ENCODE peak calls at places on chromosomes 11 and 22, in seven cellular contexts. One of them, this sample, is unnamed.

GRCh38 chr11:77250881-77251640 is 50.4 kb downstream of the GDPD4 start:
- DNase-seq in psoas muscle: no peak
- DNase-seq in AML-193: no peak
- DNase-seq in Kasumi-1: no peak
- DNase-seq in NCI-H460: no peak
- DNase-seq in thoracic aorta: no peak
- DNase-seq in activated naive CD8-positive, alpha-beta T cell treated with anti-CD3 and anti-CD28 coated beads, Interleukin-2, amount 50 U/mL, for 24 hours: no peak
- DNase-seq in this sample: peak

GRCh38 chr11:101334581-101334980 is 205.0 kb upstream of the PGR start:
- DNase-seq in psoas muscle: no peak
- DNase-seq in AML-193: no peak
- DNase-seq in Kasumi-1: no peak
- DNase-seq in NCI-H460: no peak
- DNase-seq in thoracic aorta: no peak
- DNase-seq in activated naive CD8-positive, alpha-beta T cell treated with anti-CD3 and anti-CD28 coated beads, Interleukin-2, amount 50 U/mL, for 24 hours: no peak
- DNase-seq in this sample: no peak

GRCh38 chr22:37244114-37244921 is at the start of gene RAC2:
- DNase-seq in psoas muscle: peak
- DNase-seq in AML-193: peak
- DNase-seq in Kasumi-1: peak
- DNase-seq in NCI-H460: no peak
- DNase-seq in thoracic aorta: no peak
- DNase-seq in activated naive CD8-positive, alpha-beta T cell treated with anti-CD3 and anti-CD28 coated beads, Interleukin-2, amount 50 U/mL, for 24 hours: peak
- DNase-seq in this sample: no peak

GRCh38 chr11:1327064-1327460 is 17.6 kb upstream of the TOLLIP start:
- DNase-seq in psoas muscle: no peak
- DNase-seq in AML-193: no peak
- DNase-seq in Kasumi-1: no peak
- DNase-seq in NCI-H460: no peak
- DNase-seq in thoracic aorta: no peak
- DNase-seq in activated naive CD8-positive, alpha-beta T cell treated with anti-CD3 and anti-CD28 coated beads, Interleukin-2, amount 50 U/mL, for 24 hours: no peak
- DNase-seq in this sample: no peak

GRCh38 chr11:70040452-70040851 is 37.7 kb upstream of the ANO1 start:
- DNase-seq in psoas muscle: no peak
- DNase-seq in AML-193: no peak
- DNase-seq in Kasumi-1: no peak
- DNase-seq in NCI-H460: no peak
- DNase-seq in thoracic aorta: no peak
- DNase-seq in activated naive CD8-positive, alpha-beta T cell treated with anti-CD3 and anti-CD28 coated beads, Interleukin-2, amount 50 U/mL, for 24 hours: no peak
- DNase-seq in this sample: no peak

GRCh38 chr11:87356428-87356827 is 318.7 kb downstream of the TMEM135 start:
- DNase-seq in psoas muscle: peak
- DNase-seq in AML-193: no peak
- DNase-seq in Kasumi-1: no peak
- DNase-seq in NCI-H460: no peak
- DNase-seq in thoracic aorta: no peak
- DNase-seq in activated naive CD8-positive, alpha-beta T cell treated with anti-CD3 and anti-CD28 coated beads, Interleukin-2, amount 50 U/mL, for 24 hours: no peak
- DNase-seq in this sample: no peak

GRCh38 chr11:2122907-2123627 is 16.1 kb downstream of the IGF2 start:
- DNase-seq in psoas muscle: peak
- DNase-seq in AML-193: no peak
- DNase-seq in Kasumi-1: no peak
- DNase-seq in NCI-H460: no peak
- DNase-seq in thoracic aorta: no peak
- DNase-seq in activated naive CD8-positive, alpha-beta T cell treated with anti-CD3 and anti-CD28 coated beads, Interleukin-2, amount 50 U/mL, for 24 hours: no peak
- DNase-seq in this sample: no peak

GRCh38 chr22:22810018-22810427 is 77.6 kb upstream of the IGLL5 start:
- DNase-seq in psoas muscle: peak
- DNase-seq in AML-193: no peak
- DNase-seq in Kasumi-1: peak
- DNase-seq in NCI-H460: no peak
- DNase-seq in thoracic aorta: no peak
- DNase-seq in activated naive CD8-positive, alpha-beta T cell treated with anti-CD3 and anti-CD28 coated beads, Interleukin-2, amount 50 U/mL, for 24 hours: peak
- DNase-seq in this sample: no peak

GRCh38 chr22:45336971-45337431 is 27.3 kb downstream of the FAM118A start:
- DNase-seq in psoas muscle: peak
- DNase-seq in AML-193: no peak
- DNase-seq in Kasumi-1: no peak
- DNase-seq in NCI-H460: no peak
- DNase-seq in thoracic aorta: peak
- DNase-seq in activated naive CD8-positive, alpha-beta T cell treated with anti-CD3 and anti-CD28 coated beads, Interleukin-2, amount 50 U/mL, for 24 hours: no peak
- DNase-seq in this sample: no peak

GRCh38 chr11:45366196-45366595 is 80.1 kb upstream of the SYT13 start:
- DNase-seq in psoas muscle: no peak
- DNase-seq in AML-193: no peak
- DNase-seq in Kasumi-1: no peak
- DNase-seq in NCI-H460: no peak
- DNase-seq in thoracic aorta: no peak
- DNase-seq in activated naive CD8-positive, alpha-beta T cell treated with anti-CD3 and anti-CD28 coated beads, Interleukin-2, amount 50 U/mL, for 24 hours: no peak
- DNase-seq in this sample: no peak

GRCh38 chr22:43867839-43868652 is 5.7 kb upstream of the SULT4A1 start:
- DNase-seq in psoas muscle: peak
- DNase-seq in AML-193: no peak
- DNase-seq in Kasumi-1: peak
- DNase-seq in NCI-H460: peak
- DNase-seq in thoracic aorta: no peak
- DNase-seq in activated naive CD8-positive, alpha-beta T cell treated with anti-CD3 and anti-CD28 coated beads, Interleukin-2, amount 50 U/mL, for 24 hours: peak
- DNase-seq in this sample: peak

GRCh38 chr11:12914401-12914912 is 94.7 kb upstream of the RASSF10 start:
- DNase-seq in psoas muscle: peak
- DNase-seq in AML-193: no peak
- DNase-seq in Kasumi-1: peak
- DNase-seq in NCI-H460: peak
- DNase-seq in thoracic aorta: no peak
- DNase-seq in activated naive CD8-positive, alpha-beta T cell treated with anti-CD3 and anti-CD28 coated beads, Interleukin-2, amount 50 U/mL, for 24 hours: no peak
- DNase-seq in this sample: peak

GRCh38 chr22:23675502-23676415 is 15.1 kb upstream of the RGL4 start:
- DNase-seq in psoas muscle: peak
- DNase-seq in AML-193: no peak
- DNase-seq in Kasumi-1: no peak
- DNase-seq in NCI-H460: no peak
- DNase-seq in thoracic aorta: no peak
- DNase-seq in activated naive CD8-positive, alpha-beta T cell treated with anti-CD3 and anti-CD28 coated beads, Interleukin-2, amount 50 U/mL, for 24 hours: no peak
- DNase-seq in this sample: no peak

GRCh38 chr11:898160-898517 is 12.5 kb downstream of the CHID1 start:
- DNase-seq in psoas muscle: peak
- DNase-seq in AML-193: no peak
- DNase-seq in Kasumi-1: peak
- DNase-seq in NCI-H460: no peak
- DNase-seq in thoracic aorta: no peak
- DNase-seq in activated naive CD8-positive, alpha-beta T cell treated with anti-CD3 and anti-CD28 coated beads, Interleukin-2, amount 50 U/mL, for 24 hours: no peak
- DNase-seq in this sample: no peak

GRCh38 chr22:37604875-37605274 is 3.8 kb upstream of the GGA1 start:
- DNase-seq in psoas muscle: no peak
- DNase-seq in AML-193: no peak
- DNase-seq in Kasumi-1: peak
- DNase-seq in NCI-H460: no peak
- DNase-seq in thoracic aorta: no peak
- DNase-seq in activated naive CD8-positive, alpha-beta T cell treated with anti-CD3 and anti-CD28 coated beads, Interleukin-2, amount 50 U/mL, for 24 hours: peak
- DNase-seq in this sample: no peak

GRCh38 chr22:38228873-38229740 is 27.3 kb downstream of the MAFF start:
- DNase-seq in psoas muscle: peak
- DNase-seq in AML-193: no peak
- DNase-seq in Kasumi-1: no peak
- DNase-seq in NCI-H460: no peak
- DNase-seq in thoracic aorta: peak
- DNase-seq in activated naive CD8-positive, alpha-beta T cell treated with anti-CD3 and anti-CD28 coated beads, Interleukin-2, amount 50 U/mL, for 24 hours: no peak
- DNase-seq in this sample: peak

GRCh38 chr11:125690006-125690405 is 9.4 kb upstream of the ACRV1 start:
- DNase-seq in psoas muscle: no peak
- DNase-seq in AML-193: no peak
- DNase-seq in Kasumi-1: no peak
- DNase-seq in NCI-H460: no peak
- DNase-seq in thoracic aorta: no peak
- DNase-seq in activated naive CD8-positive, alpha-beta T cell treated with anti-CD3 and anti-CD28 coated beads, Interleukin-2, amount 50 U/mL, for 24 hours: no peak
- DNase-seq in this sample: no peak

GRCh38 chr22:36155702-36156101 is 4.9 kb downstream of the APOL3 start:
- DNase-seq in psoas muscle: peak
- DNase-seq in AML-193: no peak
- DNase-seq in Kasumi-1: no peak
- DNase-seq in NCI-H460: no peak
- DNase-seq in thoracic aorta: no peak
- DNase-seq in activated naive CD8-positive, alpha-beta T cell treated with anti-CD3 and anti-CD28 coated beads, Interleukin-2, amount 50 U/mL, for 24 hours: no peak
- DNase-seq in this sample: no peak

GRCh38 chr11:27497284-27497866 is 9.2 kb downstream of the LIN7C start:
- DNase-seq in psoas muscle: no peak
- DNase-seq in AML-193: peak
- DNase-seq in Kasumi-1: peak
- DNase-seq in NCI-H460: no peak
- DNase-seq in thoracic aorta: no peak
- DNase-seq in activated naive CD8-positive, alpha-beta T cell treated with anti-CD3 and anti-CD28 coated beads, Interleukin-2, amount 50 U/mL, for 24 hours: no peak
- DNase-seq in this sample: peak

GRCh38 chr11:86931059-86931964 is 23.9 kb downstream of the FZD4 start:
- DNase-seq in psoas muscle: no peak
- DNase-seq in AML-193: no peak
- DNase-seq in Kasumi-1: no peak
- DNase-seq in NCI-H460: no peak
- DNase-seq in thoracic aorta: no peak
- DNase-seq in activated naive CD8-positive, alpha-beta T cell treated with anti-CD3 and anti-CD28 coated beads, Interleukin-2, amount 50 U/mL, for 24 hours: no peak
- DNase-seq in this sample: no peak

GRCh38 chr22:48758021-48758561 is 1069.6 kb downstream of the BRD1 start:
- DNase-seq in psoas muscle: no peak
- DNase-seq in AML-193: no peak
- DNase-seq in Kasumi-1: no peak
- DNase-seq in NCI-H460: no peak
- DNase-seq in thoracic aorta: no peak
- DNase-seq in activated naive CD8-positive, alpha-beta T cell treated with anti-CD3 and anti-CD28 coated beads, Interleukin-2, amount 50 U/mL, for 24 hours: no peak
- DNase-seq in this sample: no peak

GRCh38 chr11:105151936-105152554 is 12.5 kb upstream of the CARD18 start:
- DNase-seq in psoas muscle: no peak
- DNase-seq in AML-193: no peak
- DNase-seq in Kasumi-1: no peak
- DNase-seq in NCI-H460: no peak
- DNase-seq in thoracic aorta: no peak
- DNase-seq in activated naive CD8-positive, alpha-beta T cell treated with anti-CD3 and anti-CD28 coated beads, Interleukin-2, amount 50 U/mL, for 24 hours: no peak
- DNase-seq in this sample: peak

GRCh38 chr11:57379732-57380131 is 1.2 kb downstream of the PRG3 start:
- DNase-seq in psoas muscle: no peak
- DNase-seq in AML-193: no peak
- DNase-seq in Kasumi-1: peak
- DNase-seq in NCI-H460: peak
- DNase-seq in thoracic aorta: no peak
- DNase-seq in activated naive CD8-positive, alpha-beta T cell treated with anti-CD3 and anti-CD28 coated beads, Interleukin-2, amount 50 U/mL, for 24 hours: no peak
- DNase-seq in this sample: no peak

GRCh38 chr11:2899080-2899783 is 13.7 kb upstream of the CDKN1C start:
- DNase-seq in psoas muscle: no peak
- DNase-seq in AML-193: peak
- DNase-seq in Kasumi-1: peak
- DNase-seq in NCI-H460: no peak
- DNase-seq in thoracic aorta: no peak
- DNase-seq in activated naive CD8-positive, alpha-beta T cell treated with anti-CD3 and anti-CD28 coated beads, Interleukin-2, amount 50 U/mL, for 24 hours: no peak
- DNase-seq in this sample: no peak

GRCh38 chr22:37498289-37498909 is 12.2 kb upstream of the MFNG start:
- DNase-seq in psoas muscle: no peak
- DNase-seq in AML-193: peak
- DNase-seq in Kasumi-1: peak
- DNase-seq in NCI-H460: no peak
- DNase-seq in thoracic aorta: no peak
- DNase-seq in activated naive CD8-positive, alpha-beta T cell treated with anti-CD3 and anti-CD28 coated beads, Interleukin-2, amount 50 U/mL, for 24 hours: peak
- DNase-seq in this sample: no peak

GRCh38 chr11:66953431-66953833 is 4.8 kb downstream of the PC start:
- DNase-seq in psoas muscle: no peak
- DNase-seq in AML-193: no peak
- DNase-seq in Kasumi-1: no peak
- DNase-seq in NCI-H460: no peak
- DNase-seq in thoracic aorta: no peak
- DNase-seq in activated naive CD8-positive, alpha-beta T cell treated with anti-CD3 and anti-CD28 coated beads, Interleukin-2, amount 50 U/mL, for 24 hours: no peak
- DNase-seq in this sample: no peak

GRCh38 chr11:66559141-66559861 is 9.1 kb downstream of the CTSF start:
- DNase-seq in psoas muscle: peak
- DNase-seq in AML-193: no peak
- DNase-seq in Kasumi-1: no peak
- DNase-seq in NCI-H460: no peak
- DNase-seq in thoracic aorta: no peak
- DNase-seq in activated naive CD8-positive, alpha-beta T cell treated with anti-CD3 and anti-CD28 coated beads, Interleukin-2, amount 50 U/mL, for 24 hours: no peak
- DNase-seq in this sample: no peak